ENCODE peak calls at places on chromosomes 16 and 17, in five cellular contexts. R, D, U, C and P are unnamed samples.

GRCh38 chr17:4796550-4796915 is 569 bp downstream of the PSMB6 start:
- DNase-seq in R (peak), D (no peak), U (peak), C (peak), P (no peak)

GRCh38 chr16:68000024-68000423 is 740 bp upstream of the DPEP2 start:
- DNase-seq in R (no peak), D (no peak), U (no peak), C (no peak), P (no peak)

GRCh38 chr16:11781773-11782172 is 15.3 kb downstream of the ZC3H7A start:
- DNase-seq in R (no peak), D (no peak), U (no peak), C (no peak), P (no peak)

GRCh38 chr17:47057831-47058230 is 78.8 kb upstream of the RPRML start:
- DNase-seq in R (no peak), D (no peak), U (no peak), C (no peak), P (no peak)

GRCh38 chr16:48409839-48410610 is 24.8 kb upstream of the SIAH1 start:
- DNase-seq in R (peak), D (no peak), U (peak), C (no peak), P (peak)

GRCh38 chr16:81711609-81712329 is 67.3 kb upstream of the PLCG2 start:
- DNase-seq in R (peak), D (no peak), U (peak), C (no peak), P (no peak)

GRCh38 chr17:40362696-40363479 is 1.6 kb downstream of the GJD3 start:
- DNase-seq in R (peak), D (no peak), U (peak), C (peak), P (no peak)

GRCh38 chr17:44331249-44331760 is 6.7 kb upstream of the SLC25A39 start:
- DNase-seq in R (peak), D (no peak), U (peak), C (peak), P (peak)

GRCh38 chr17:32622540-32622939 is 135.7 kb downstream of the CDK5R1 start:
- DNase-seq in R (no peak), D (no peak), U (no peak), C (no peak), P (no peak)

DNA sequence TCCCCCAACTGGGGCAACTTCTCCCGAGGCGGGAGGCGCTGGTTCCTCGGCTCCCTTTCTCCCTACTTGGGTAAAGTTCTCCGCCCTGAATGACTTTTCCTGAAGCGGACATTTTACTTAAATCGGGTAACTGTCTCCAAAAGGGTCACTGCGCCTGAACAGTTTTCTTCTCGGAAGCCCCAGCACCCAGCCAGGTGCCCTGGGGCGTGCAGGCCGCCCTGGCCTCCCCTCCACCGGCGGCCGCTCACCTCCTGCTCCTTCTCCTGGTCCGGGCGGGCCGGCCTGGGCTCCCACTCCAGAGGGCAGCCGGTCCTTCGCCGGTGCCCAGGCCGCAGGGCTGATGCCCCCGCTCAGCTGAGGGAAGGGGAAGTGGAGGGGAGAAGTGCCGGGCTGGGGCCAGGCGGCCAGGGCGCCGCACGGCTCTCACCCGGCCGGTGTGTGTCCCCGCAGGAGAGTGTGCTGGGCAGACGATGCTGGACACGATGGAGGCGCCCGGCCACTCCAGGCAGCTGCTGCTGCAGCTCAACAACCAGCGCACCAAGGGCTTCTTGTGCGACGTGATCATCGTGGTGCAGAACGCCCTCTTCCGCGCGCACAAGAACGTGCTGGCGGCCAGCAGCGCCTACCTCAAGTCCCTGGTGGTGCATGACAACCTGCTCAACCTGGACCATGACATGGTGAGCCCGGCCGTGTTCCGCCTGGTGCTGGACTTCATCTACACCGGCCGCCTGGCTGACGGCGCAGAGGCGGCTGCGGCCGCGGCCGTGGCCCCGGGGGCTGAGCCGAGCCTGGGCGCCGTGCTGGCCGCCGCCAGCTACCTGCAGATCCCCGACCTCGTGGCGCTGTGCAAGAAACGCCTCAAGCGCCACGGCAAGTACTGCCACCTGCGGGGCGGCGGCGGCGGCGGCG is 1.6 kb downstream of the HIC1 start:
- DNase-seq in R (no peak), D (peak), U (peak), C (peak), P (no peak)
- TF ChIP-seq CTCF in R (no peak), D (no peak), U (no peak), C (peak), P (no peak)

GRCh38 chr17:16527298-16527697 is 35.3 kb upstream of the LRRC75A start:
- DNase-seq in R (no peak), D (peak), U (no peak), C (no peak), P (no peak)
- TF ChIP-seq CTCF in R (no peak), D (no peak), U (no peak), C (no peak), P (no peak)

DNA sequence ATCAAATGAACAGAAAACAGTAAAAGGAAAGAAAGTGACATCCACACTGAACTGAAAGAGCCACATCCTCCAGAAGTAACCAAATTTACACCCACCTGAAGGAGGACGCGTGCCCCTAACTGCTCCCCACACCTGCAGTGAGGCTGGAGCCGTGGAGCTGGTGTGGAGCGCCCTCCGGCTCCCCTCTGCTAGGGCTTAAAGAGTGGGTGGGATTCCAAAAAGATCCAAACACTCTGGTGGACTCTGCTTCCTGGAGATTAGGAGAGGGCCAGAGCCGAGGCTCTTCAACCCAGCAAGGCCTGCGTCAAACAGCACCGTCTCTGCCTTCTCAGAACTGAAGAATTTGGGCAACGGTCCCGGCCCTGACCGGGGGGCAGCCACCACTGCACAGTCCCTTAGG is 15.2 kb downstream of the CCDC40 start:
- DNase-seq in R (no peak), D (no peak), U (no peak), C (no peak), P (no peak)
- TF ChIP-seq CTCF in R (no peak), D (no peak), U (no peak), C (no peak), P (no peak)

GRCh38 chr17:50195196-50195865 is 6.1 kb downstream of the COL1A1 start:
- DNase-seq in R (no peak), D (no peak), U (peak), C (no peak), P (no peak)
- TF ChIP-seq CTCF in R (peak), D (no peak), U (peak), C (no peak), P (no peak)

DNA sequence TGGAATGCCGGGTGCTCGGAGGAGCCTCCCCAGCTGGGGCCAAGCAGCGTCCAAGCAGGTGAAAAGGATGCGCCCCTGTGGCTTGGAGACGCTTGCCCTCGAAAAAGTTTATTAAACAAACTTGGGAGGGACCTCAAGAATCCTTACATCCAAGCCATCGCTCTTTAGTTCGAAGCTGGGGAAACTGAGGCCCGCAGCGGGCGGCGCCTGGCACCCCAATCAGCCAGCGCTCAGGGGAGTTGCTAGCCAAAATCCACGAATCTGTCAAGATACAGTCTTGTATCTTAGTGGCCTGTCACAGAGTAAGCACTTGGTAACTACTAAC is 553 bp upstream of the B9D1 start:
- DNase-seq in R (no peak), D (no peak), U (no peak), C (no peak), P (no peak)
- TF ChIP-seq CTCF in R (peak), D (no peak), U (no peak), C (peak), P (no peak)

DNA sequence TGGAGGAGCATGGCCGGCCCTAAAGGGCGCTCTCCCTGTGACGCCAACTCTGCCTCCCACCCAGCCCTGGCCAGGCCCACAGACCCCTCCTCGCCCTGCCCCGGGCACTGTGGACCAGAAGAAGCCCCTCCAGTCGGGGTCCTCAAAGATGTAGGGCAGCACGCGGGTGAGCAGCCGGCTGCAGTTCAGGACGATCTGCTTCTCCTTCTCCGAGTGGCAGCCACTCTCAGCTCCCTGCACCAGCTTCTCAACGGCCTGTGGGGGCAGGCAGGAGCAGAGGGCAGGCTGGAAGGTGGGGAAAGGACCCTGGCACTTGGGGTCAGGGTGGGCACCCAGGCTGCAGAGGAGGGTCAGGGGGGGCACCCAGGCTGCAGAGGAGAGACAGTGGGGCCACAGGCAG is 8.9 kb downstream of the HID1 start:
- DNase-seq in R (no peak), D (no peak), U (no peak), C (no peak), P (no peak)
- TF ChIP-seq CTCF in R (peak), D (no peak), U (no peak), C (no peak), P (no peak)

GRCh38 chr16:1351582-1352362 is at the start of the genes GNPTG and TSR3:
- DNase-seq in R (peak), D (peak), U (peak), C (peak), P (peak)

GRCh38 chr16:1355591-1355990 is 3.9 kb downstream of the GNPTG start:
- DNase-seq in R (no peak), D (no peak), U (no peak), C (no peak), P (no peak)

GRCh38 chr16:1356061-1356900 is 4.5 kb downstream of the GNPTG start:
- DNase-seq in R (no peak), D (no peak), U (no peak), C (no peak), P (no peak)

GRCh38 chr16:1357906-1358566 is 6.3 kb downstream of the GNPTG start:
- DNase-seq in R (peak), D (no peak), U (no peak), C (no peak), P (no peak)

GRCh38 chr16:1354815-1355214 is 3.1 kb downstream of the GNPTG start:
- DNase-seq in R (no peak), D (no peak), U (no peak), C (no peak), P (no peak)
- TF ChIP-seq CTCF in R (no peak), D (no peak), U (no peak), C (no peak), P (no peak)

GRCh38 chr17:35088647-35088910 is 25.1 kb upstream of the RFFL start:
- DNase-seq in R (no peak), D (no peak), U (no peak), C (no peak), P (no peak)

GRCh38 chr17:35086164-35086563 is 22.7 kb upstream of the RFFL start:
- DNase-seq in R (no peak), D (no peak), U (no peak), C (no peak), P (no peak)

GRCh38 chr17:35086931-35087573 is 23.5 kb upstream of the RFFL start:
- DNase-seq in R (peak), D (no peak), U (no peak), C (peak), P (no peak)

GRCh38 chr17:35088911-35089845 is 25.7 kb upstream of the RFFL start:
- DNase-seq in R (peak), D (peak), U (peak), C (peak), P (peak)

GRCh38 chr17:35087731-35088646 is 24.5 kb upstream of the RFFL start:
- DNase-seq in R (peak), D (no peak), U (peak), C (peak), P (no peak)
- TF ChIP-seq CTCF in R (no peak), D (no peak), U (peak), C (no peak), P (no peak)

DNA sequence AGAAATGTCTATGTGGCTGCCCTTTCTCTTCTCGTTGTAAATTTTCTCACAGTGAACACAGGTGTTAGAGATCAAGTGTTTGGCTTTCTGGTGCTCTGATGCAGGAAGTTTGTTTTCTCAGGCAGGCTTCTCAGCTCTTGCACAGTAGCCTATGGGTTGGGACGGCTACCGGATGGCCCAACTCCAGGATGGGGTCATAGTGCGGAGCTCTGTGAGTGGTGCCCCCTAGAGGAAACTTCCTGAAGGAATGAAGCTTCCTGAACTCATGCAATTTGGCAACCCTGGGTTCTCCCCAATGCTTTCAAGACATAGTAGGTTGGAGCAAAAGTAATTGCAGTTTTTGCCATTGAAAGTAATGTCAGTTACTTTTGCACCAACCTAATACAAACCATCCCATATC is 407.5 kb upstream of the HSBP1 start:
- DNase-seq in R (no peak), D (no peak), U (no peak), C (no peak), P (no peak)
- TF ChIP-seq CTCF in R (no peak), D (no peak), U (no peak), C (no peak), P (no peak)